ENCODE peak calls at places on chromosomes 13 and 19, in eight cellular contexts. F is A549, O is HepG2, X is H1, Q is HCT116, D is K562, B is endothelial cell of umbilical vein, V is GM12878. N is an unnamed sample.

GRCh38 chr19:48746738-48747575 is at the start of gene IZUMO1:
- DNase-seq in F (peak), O (no peak), X (peak), Q (peak), D (peak), B (peak), V (no peak), N (no peak)

GRCh38 chr19:4534836-4535658 is at the start of gene PLIN5:
- DNase-seq in F (peak), O (peak), X (peak), Q (peak), D (peak), B (peak), V (peak), N (no peak)

GRCh38 chr19:13262450-13262849 is 112.2 kb downstream of the IER2 start:
- DNase-seq in F (peak), O (peak), X (no peak), Q (no peak), D (peak), B (peak), V (no peak), N (peak)

GRCh38 chr19:7488736-7489353 is at the start of gene PEX11G:
- DNase-seq in F (peak), O (no peak), X (peak), Q (peak), D (peak), B (peak), V (peak), N (peak)

GRCh38 chr19:23901360-23901759 is 13.3 kb upstream of the ZNF726 start:
- DNase-seq in F (no peak), O (no peak), X (no peak), Q (no peak), D (no peak), B (no peak), V (no peak), N (no peak)

GRCh38 chr19:58033741-58034475 is at the start of gene ZSCAN1:
- DNase-seq in F (no peak), O (no peak), X (peak), Q (no peak), D (no peak), B (peak), V (no peak), N (no peak)

GRCh38 chr13:74062933-74063332 is 71.3 kb downstream of the KLF12 start:
- DNase-seq in F (no peak), O (no peak), X (no peak), Q (no peak), D (no peak), B (no peak), V (peak), N (no peak)

GRCh38 chr13:53200498-53201453 is 172.2 kb downstream of the OLFM4 start:
- DNase-seq in F (no peak), O (no peak), X (peak), Q (no peak), D (no peak), B (no peak), V (no peak), N (no peak)

GRCh38 chr19:56678205-56678604 is 6.6 kb upstream of the ZNF835 start:
- DNase-seq in F (no peak), O (no peak), X (no peak), Q (no peak), D (no peak), B (no peak), V (no peak), N (no peak)

GRCh38 chr19:13398780-13399726 is 107.2 kb downstream of the CACNA1A start:
- DNase-seq in F (peak), O (no peak), X (no peak), Q (peak), D (peak), B (peak), V (no peak), N (peak)

GRCh38 chr13:112877976-112878955 is 90.7 kb upstream of the MCF2L start:
- DNase-seq in F (no peak), O (no peak), X (no peak), Q (no peak), D (no peak), B (no peak), V (no peak), N (no peak)

GRCh38 chr19:8487137-8487851 is 15.1 kb downstream of the PRAM1 start:
- DNase-seq in F (no peak), O (no peak), X (no peak), Q (no peak), D (no peak), B (no peak), V (no peak), N (peak)

GRCh38 chr13:108494991-108495661 is 134.3 kb upstream of the MYO16 start:
- DNase-seq in F (no peak), O (no peak), X (peak), Q (no peak), D (no peak), B (no peak), V (no peak), N (no peak)

GRCh38 chr13:26727633-26728032 is 33.0 kb downstream of the GPR12 start:
- DNase-seq in F (no peak), O (no peak), X (no peak), Q (no peak), D (no peak), B (no peak), V (no peak), N (no peak)

GRCh38 chr19:39154626-39155100 is 29.1 kb downstream of the PAK4 start:
- DNase-seq in F (peak), O (no peak), X (no peak), Q (peak), D (peak), B (no peak), V (no peak), N (no peak)

GRCh38 chr13:109119886-109120285 is 490.5 kb downstream of the MYO16 start:
- DNase-seq in F (no peak), O (no peak), X (no peak), Q (no peak), D (no peak), B (no peak), V (no peak), N (peak)

GRCh38 chr13:73938375-73939070 is 195.7 kb downstream of the KLF12 start:
- DNase-seq in F (peak), O (no peak), X (no peak), Q (peak), D (no peak), B (peak), V (no peak), N (no peak)

GRCh38 chr13:27347373-27347772 is 76.7 kb downstream of the RASL11A start:
- DNase-seq in F (no peak), O (no peak), X (no peak), Q (no peak), D (no peak), B (no peak), V (no peak), N (no peak)

GRCh38 chr13:77925616-77926015 is 7.0 kb upstream of the EDNRB start:
- DNase-seq in F (no peak), O (no peak), X (no peak), Q (no peak), D (no peak), B (no peak), V (no peak), N (no peak)

GRCh38 chr13:77928909-77929308 is 10.3 kb upstream of the EDNRB start:
- DNase-seq in F (no peak), O (no peak), X (no peak), Q (no peak), D (no peak), B (peak), V (peak), N (peak)

DNA sequence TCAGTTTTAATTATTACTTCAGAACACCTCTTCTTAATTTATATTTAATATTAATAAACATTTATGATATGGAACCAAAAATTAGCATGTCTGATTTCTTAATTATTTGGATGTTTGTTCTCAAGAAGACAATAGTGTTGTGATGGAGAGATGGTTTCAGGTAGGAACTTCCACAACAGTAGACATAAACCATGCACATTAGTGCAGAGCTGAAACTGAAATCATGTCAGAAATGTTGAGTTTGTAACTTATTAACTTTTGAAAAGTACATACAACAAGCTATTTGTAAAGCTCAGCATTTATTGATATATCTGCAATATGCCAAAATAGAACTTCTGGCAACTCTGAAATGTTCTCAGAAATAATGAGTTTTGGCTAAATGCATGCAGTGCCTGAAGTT is 11.8 kb upstream of the EDNRB start:
- DNase-seq in F (no peak), O (no peak), X (no peak), Q (no peak), D (no peak), B (no peak), V (no peak), N (no peak)
- TF ChIP-seq POLR2A in F (no peak), O (no peak), X (no peak), Q (no peak), D (no peak), B (no peak), V (no peak), N (no peak)

DNA sequence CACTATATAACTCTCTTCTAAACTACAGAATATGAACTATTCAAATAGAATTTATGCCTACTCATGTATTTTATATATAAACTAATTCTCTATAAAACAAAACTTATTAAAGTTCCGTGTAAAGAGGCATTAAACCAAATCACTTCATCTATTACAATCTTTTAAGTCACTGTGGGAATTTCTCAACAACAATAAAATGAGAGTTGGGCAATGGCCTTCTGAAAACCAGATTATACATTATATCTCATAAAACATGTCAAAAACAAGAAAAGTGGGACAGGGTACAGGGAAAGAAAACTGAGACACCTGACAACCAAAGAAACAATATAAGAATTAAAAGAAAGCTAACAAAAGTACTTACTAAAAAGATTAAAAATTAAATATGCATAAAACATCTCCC is 145.2 kb downstream of the DIAPH3 start:
- DNase-seq in F (no peak), O (no peak), X (no peak), Q (no peak), D (no peak), B (no peak), V (no peak), N (no peak)
- TF ChIP-seq MAX in F (no peak), O (no peak), X (no peak), Q (no peak), D (no peak), B (no peak), V (no peak), N (no peak)

GRCh38 chr13:110915057-110915873 is at the start of gene ANKRD10:
- DNase-seq in F (peak), O (peak), X (peak), Q (peak), D (peak), B (peak), V (peak), N (peak)
- TF ChIP-seq POLR2A in F (no peak), O (peak), X (peak), Q (peak), D (peak), B (peak), V (peak), N (peak)

GRCh38 chr13:94331281-94331680 is 148.2 kb downstream of the DCT start:
- DNase-seq in F (no peak), O (no peak), X (no peak), Q (no peak), D (no peak), B (no peak), V (no peak), N (no peak)

GRCh38 chr13:94330552-94331071 is 148.9 kb downstream of the DCT start:
- DNase-seq in F (no peak), O (no peak), X (no peak), Q (no peak), D (no peak), B (no peak), V (no peak), N (no peak)

GRCh38 chr13:94329277-94329676 is 150.2 kb downstream of the DCT start:
- DNase-seq in F (no peak), O (no peak), X (no peak), Q (no peak), D (no peak), B (no peak), V (no peak), N (no peak)

GRCh38 chr13:94328336-94329041 is 151.0 kb downstream of the DCT start:
- DNase-seq in F (no peak), O (no peak), X (no peak), Q (no peak), D (no peak), B (no peak), V (no peak), N (no peak)

DNA sequence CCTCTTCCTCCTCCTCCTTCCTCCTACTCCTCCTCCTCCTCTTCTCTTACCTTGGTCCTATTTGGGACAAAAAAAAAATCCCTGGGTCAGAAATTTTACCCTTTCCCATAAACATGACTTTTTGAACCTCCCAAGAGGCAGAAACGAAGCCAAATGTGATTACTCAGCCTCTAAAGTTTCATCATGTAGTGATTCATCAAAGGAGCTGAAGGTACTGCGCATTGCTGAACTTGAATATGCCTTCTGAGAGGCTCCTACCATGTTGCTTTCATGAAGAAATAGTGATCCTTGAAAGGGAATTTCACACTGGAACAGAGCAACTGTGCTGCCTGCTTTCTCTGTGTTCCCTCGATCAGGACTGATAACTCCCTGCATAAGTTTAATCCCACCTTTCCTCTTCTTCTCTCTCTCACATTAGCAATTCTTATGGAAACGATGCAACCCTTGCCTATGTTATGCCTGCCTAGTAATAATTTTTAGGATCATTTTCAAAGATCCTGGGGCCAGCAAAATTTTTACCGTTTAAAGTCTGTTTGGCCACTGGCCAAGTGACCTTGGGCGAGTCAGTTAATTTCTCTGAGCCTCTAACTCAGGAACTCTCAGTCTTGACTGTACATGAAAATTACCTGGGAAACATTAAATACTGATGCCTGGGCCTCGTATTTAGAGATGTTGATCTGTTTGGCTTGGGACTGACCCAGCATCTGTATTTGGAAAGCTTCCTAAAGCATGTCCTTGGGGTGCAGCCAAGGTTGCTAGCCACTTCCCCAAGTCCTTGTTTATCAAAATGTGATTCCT is 149.5 kb downstream of the DCT start:
- DNase-seq in F (peak), O (peak), X (no peak), Q (no peak), D (no peak), B (peak), V (no peak), N (peak)
- TF ChIP-seq MAX in F (no peak), O (no peak), X (no peak), Q (no peak), D (no peak), B (no peak), V (no peak), N (no peak)